ENCODE peak calls at places on chromosomes 2 and 18, in ten cellular contexts. One of them, this sample, is unnamed.

GRCh38 chr2:11071207-11071606 is 84.1 kb upstream of the SLC66A3 start:
- DNase-seq in activated CD8-positive, alpha-beta memory T cell treated with anti-CD3 and anti-CD28 coated beads for 1 hour: no peak
- DNase-seq in stimulated activated CD4-positive, alpha-beta T cell treated with anti-CD3 and anti-CD28 coated beads, Interleukin-2, amount 100 ng/mL, for 24 hours: no peak
- DNase-seq in putamen: no peak
- DNase-seq in GDM1: no peak
- DNase-seq in progenitor cell of endocrine pancreas: no peak
- DNase-seq in activated T-helper 9 cell treated with anti-CD3 and anti-CD28 coated beads, Interleukin-2, amount 50 U/mL, for 16 hours: no peak
- DNase-seq in CD4-positive, alpha-beta T cell: no peak
- DNase-seq in fibroblast of villous mesenchyme: peak
- DNase-seq in iPS-NIHi11: no peak
- DNase-seq in this sample: no peak

GRCh38 chr2:222423632-222424280 is 587 bp upstream of the SGPP2 start:
- DNase-seq in CD4-positive, alpha-beta T cell: no peak
- DNase-seq in activated T-helper 9 cell treated with anti-CD3 and anti-CD28 coated beads, Interleukin-2, amount 50 U/mL, for 16 hours: peak
- DNase-seq in GDM1: no peak
- DNase-seq in progenitor cell of endocrine pancreas: no peak
- DNase-seq in activated CD8-positive, alpha-beta memory T cell treated with anti-CD3 and anti-CD28 coated beads for 1 hour: no peak
- DNase-seq in putamen: peak
- DNase-seq in fibroblast of villous mesenchyme: no peak
- DNase-seq in iPS-NIHi11: no peak
- DNase-seq in stimulated activated CD4-positive, alpha-beta T cell treated with anti-CD3 and anti-CD28 coated beads, Interleukin-2, amount 100 ng/mL, for 24 hours: peak
- DNase-seq in this sample: no peak

GRCh38 chr18:38198956-38199355 is 633.4 kb upstream of the CELF4 start:
- DNase-seq in stimulated activated CD4-positive, alpha-beta T cell treated with anti-CD3 and anti-CD28 coated beads, Interleukin-2, amount 100 ng/mL, for 24 hours: no peak
- DNase-seq in activated CD8-positive, alpha-beta memory T cell treated with anti-CD3 and anti-CD28 coated beads for 1 hour: no peak
- DNase-seq in fibroblast of villous mesenchyme: no peak
- DNase-seq in activated T-helper 9 cell treated with anti-CD3 and anti-CD28 coated beads, Interleukin-2, amount 50 U/mL, for 16 hours: no peak
- DNase-seq in CD4-positive, alpha-beta T cell: no peak
- DNase-seq in GDM1: no peak
- DNase-seq in putamen: no peak
- DNase-seq in progenitor cell of endocrine pancreas: no peak
- DNase-seq in iPS-NIHi11: no peak
- DNase-seq in this sample: no peak

GRCh38 chr2:151230627-151231026 is 31.0 kb downstream of the RBM43 start:
- DNase-seq in stimulated activated CD4-positive, alpha-beta T cell treated with anti-CD3 and anti-CD28 coated beads, Interleukin-2, amount 100 ng/mL, for 24 hours: no peak
- DNase-seq in activated T-helper 9 cell treated with anti-CD3 and anti-CD28 coated beads, Interleukin-2, amount 50 U/mL, for 16 hours: no peak
- DNase-seq in GDM1: no peak
- DNase-seq in iPS-NIHi11: no peak
- DNase-seq in activated CD8-positive, alpha-beta memory T cell treated with anti-CD3 and anti-CD28 coated beads for 1 hour: no peak
- DNase-seq in putamen: no peak
- DNase-seq in fibroblast of villous mesenchyme: no peak
- DNase-seq in CD4-positive, alpha-beta T cell: no peak
- DNase-seq in progenitor cell of endocrine pancreas: no peak
- DNase-seq in this sample: no peak

GRCh38 chr2:3335001-3335400 is 42.6 kb downstream of the EIPR1 start:
- DNase-seq in iPS-NIHi11: no peak
- DNase-seq in fibroblast of villous mesenchyme: no peak
- DNase-seq in CD4-positive, alpha-beta T cell: no peak
- DNase-seq in stimulated activated CD4-positive, alpha-beta T cell treated with anti-CD3 and anti-CD28 coated beads, Interleukin-2, amount 100 ng/mL, for 24 hours: no peak
- DNase-seq in activated T-helper 9 cell treated with anti-CD3 and anti-CD28 coated beads, Interleukin-2, amount 50 U/mL, for 16 hours: no peak
- DNase-seq in GDM1: no peak
- DNase-seq in activated CD8-positive, alpha-beta memory T cell treated with anti-CD3 and anti-CD28 coated beads for 1 hour: no peak
- DNase-seq in putamen: no peak
- DNase-seq in progenitor cell of endocrine pancreas: no peak
- DNase-seq in this sample: no peak

GRCh38 chr2:229431331-229431954 is 160.4 kb upstream of the PID1 start:
- DNase-seq in CD4-positive, alpha-beta T cell: no peak
- DNase-seq in putamen: peak
- DNase-seq in activated CD8-positive, alpha-beta memory T cell treated with anti-CD3 and anti-CD28 coated beads for 1 hour: no peak
- DNase-seq in progenitor cell of endocrine pancreas: no peak
- DNase-seq in activated T-helper 9 cell treated with anti-CD3 and anti-CD28 coated beads, Interleukin-2, amount 50 U/mL, for 16 hours: no peak
- DNase-seq in fibroblast of villous mesenchyme: peak
- DNase-seq in iPS-NIHi11: peak
- DNase-seq in stimulated activated CD4-positive, alpha-beta T cell treated with anti-CD3 and anti-CD28 coated beads, Interleukin-2, amount 100 ng/mL, for 24 hours: no peak
- DNase-seq in GDM1: no peak
- DNase-seq in this sample: peak

GRCh38 chr2:161423351-161424178 is 7.5 kb downstream of the TBR1 start:
- DNase-seq in activated CD8-positive, alpha-beta memory T cell treated with anti-CD3 and anti-CD28 coated beads for 1 hour: no peak
- DNase-seq in CD4-positive, alpha-beta T cell: peak
- DNase-seq in putamen: no peak
- DNase-seq in activated T-helper 9 cell treated with anti-CD3 and anti-CD28 coated beads, Interleukin-2, amount 50 U/mL, for 16 hours: no peak
- DNase-seq in stimulated activated CD4-positive, alpha-beta T cell treated with anti-CD3 and anti-CD28 coated beads, Interleukin-2, amount 100 ng/mL, for 24 hours: no peak
- DNase-seq in fibroblast of villous mesenchyme: no peak
- DNase-seq in iPS-NIHi11: peak
- DNase-seq in progenitor cell of endocrine pancreas: no peak
- DNase-seq in GDM1: no peak
- DNase-seq in this sample: no peak

GRCh38 chr18:45962866-45963265 is 4.3 kb downstream of the EPG5 start:
- DNase-seq in GDM1: no peak
- DNase-seq in activated T-helper 9 cell treated with anti-CD3 and anti-CD28 coated beads, Interleukin-2, amount 50 U/mL, for 16 hours: no peak
- DNase-seq in fibroblast of villous mesenchyme: peak
- DNase-seq in activated CD8-positive, alpha-beta memory T cell treated with anti-CD3 and anti-CD28 coated beads for 1 hour: no peak
- DNase-seq in stimulated activated CD4-positive, alpha-beta T cell treated with anti-CD3 and anti-CD28 coated beads, Interleukin-2, amount 100 ng/mL, for 24 hours: no peak
- DNase-seq in progenitor cell of endocrine pancreas: no peak
- DNase-seq in putamen: no peak
- DNase-seq in iPS-NIHi11: no peak
- DNase-seq in CD4-positive, alpha-beta T cell: no peak
- DNase-seq in this sample: no peak

GRCh38 chr2:239465017-239466001 is 64.5 kb upstream of the HDAC4 start:
- DNase-seq in GDM1: no peak
- DNase-seq in stimulated activated CD4-positive, alpha-beta T cell treated with anti-CD3 and anti-CD28 coated beads, Interleukin-2, amount 100 ng/mL, for 24 hours: no peak
- DNase-seq in putamen: peak
- DNase-seq in activated T-helper 9 cell treated with anti-CD3 and anti-CD28 coated beads, Interleukin-2, amount 50 U/mL, for 16 hours: no peak
- DNase-seq in CD4-positive, alpha-beta T cell: no peak
- DNase-seq in progenitor cell of endocrine pancreas: no peak
- DNase-seq in fibroblast of villous mesenchyme: no peak
- DNase-seq in activated CD8-positive, alpha-beta memory T cell treated with anti-CD3 and anti-CD28 coated beads for 1 hour: no peak
- DNase-seq in iPS-NIHi11: peak
- DNase-seq in this sample: peak

GRCh38 chr2:32622570-32623310 is 5.1 kb upstream of the TTC27 start:
- DNase-seq in progenitor cell of endocrine pancreas: no peak
- DNase-seq in activated T-helper 9 cell treated with anti-CD3 and anti-CD28 coated beads, Interleukin-2, amount 50 U/mL, for 16 hours: no peak
- DNase-seq in fibroblast of villous mesenchyme: no peak
- DNase-seq in activated CD8-positive, alpha-beta memory T cell treated with anti-CD3 and anti-CD28 coated beads for 1 hour: no peak
- DNase-seq in GDM1: no peak
- DNase-seq in stimulated activated CD4-positive, alpha-beta T cell treated with anti-CD3 and anti-CD28 coated beads, Interleukin-2, amount 100 ng/mL, for 24 hours: no peak
- DNase-seq in putamen: no peak
- DNase-seq in iPS-NIHi11: no peak
- DNase-seq in CD4-positive, alpha-beta T cell: no peak
- DNase-seq in this sample: no peak

GRCh38 chr2:27776097-27776496 is 4.6 kb downstream of the MRPL33 start:
- DNase-seq in GDM1: no peak
- DNase-seq in stimulated activated CD4-positive, alpha-beta T cell treated with anti-CD3 and anti-CD28 coated beads, Interleukin-2, amount 100 ng/mL, for 24 hours: no peak
- DNase-seq in progenitor cell of endocrine pancreas: no peak
- DNase-seq in activated CD8-positive, alpha-beta memory T cell treated with anti-CD3 and anti-CD28 coated beads for 1 hour: no peak
- DNase-seq in CD4-positive, alpha-beta T cell: no peak
- DNase-seq in iPS-NIHi11: no peak
- DNase-seq in fibroblast of villous mesenchyme: peak
- DNase-seq in activated T-helper 9 cell treated with anti-CD3 and anti-CD28 coated beads, Interleukin-2, amount 50 U/mL, for 16 hours: no peak
- DNase-seq in putamen: no peak
- DNase-seq in this sample: no peak

GRCh38 chr2:181066333-181066732 is 85.9 kb downstream of the UBE2E3 start:
- DNase-seq in progenitor cell of endocrine pancreas: no peak
- DNase-seq in GDM1: no peak
- DNase-seq in iPS-NIHi11: no peak
- DNase-seq in activated CD8-positive, alpha-beta memory T cell treated with anti-CD3 and anti-CD28 coated beads for 1 hour: no peak
- DNase-seq in putamen: no peak
- DNase-seq in activated T-helper 9 cell treated with anti-CD3 and anti-CD28 coated beads, Interleukin-2, amount 50 U/mL, for 16 hours: no peak
- DNase-seq in stimulated activated CD4-positive, alpha-beta T cell treated with anti-CD3 and anti-CD28 coated beads, Interleukin-2, amount 100 ng/mL, for 24 hours: no peak
- DNase-seq in CD4-positive, alpha-beta T cell: no peak
- DNase-seq in fibroblast of villous mesenchyme: no peak
- DNase-seq in this sample: no peak

GRCh38 chr2:160756481-160756880 is 262.9 kb upstream of the RBMS1 start:
- DNase-seq in GDM1: no peak
- DNase-seq in stimulated activated CD4-positive, alpha-beta T cell treated with anti-CD3 and anti-CD28 coated beads, Interleukin-2, amount 100 ng/mL, for 24 hours: no peak
- DNase-seq in fibroblast of villous mesenchyme: no peak
- DNase-seq in progenitor cell of endocrine pancreas: no peak
- DNase-seq in CD4-positive, alpha-beta T cell: no peak
- DNase-seq in iPS-NIHi11: no peak
- DNase-seq in putamen: no peak
- DNase-seq in activated T-helper 9 cell treated with anti-CD3 and anti-CD28 coated beads, Interleukin-2, amount 50 U/mL, for 16 hours: no peak
- DNase-seq in activated CD8-positive, alpha-beta memory T cell treated with anti-CD3 and anti-CD28 coated beads for 1 hour: no peak
- DNase-seq in this sample: no peak

GRCh38 chr2:44551001-44551400 is 189.3 kb downstream of the CAMKMT start:
- DNase-seq in CD4-positive, alpha-beta T cell: no peak
- DNase-seq in stimulated activated CD4-positive, alpha-beta T cell treated with anti-CD3 and anti-CD28 coated beads, Interleukin-2, amount 100 ng/mL, for 24 hours: no peak
- DNase-seq in GDM1: no peak
- DNase-seq in progenitor cell of endocrine pancreas: no peak
- DNase-seq in activated T-helper 9 cell treated with anti-CD3 and anti-CD28 coated beads, Interleukin-2, amount 50 U/mL, for 16 hours: no peak
- DNase-seq in activated CD8-positive, alpha-beta memory T cell treated with anti-CD3 and anti-CD28 coated beads for 1 hour: no peak
- DNase-seq in iPS-NIHi11: no peak
- DNase-seq in putamen: no peak
- DNase-seq in fibroblast of villous mesenchyme: no peak
- DNase-seq in this sample: no peak

This sample was measured in globus pallidus.